ENCODE peak calls at places on chromosomes 2 and 18, in six cellular contexts. N is B cell; U is stimulated activated CD4-positive, alpha-beta T cell treated with anti-CD3 and anti-CD28 coated beads, Interleukin-4, amount 100 ng/mL, for 24 hours; X is OCI-M1; M is activated T-helper 1 cell treated with anti-CD3 and anti-CD28 coated beads, Interleukin-2, amount 50 U/mL, for 16 hours; A is ELF-1. J is an unnamed sample.

GRCh38 chr2:207491086-207491485 is 38.7 kb upstream of the CREB1 start:
- DNase-seq in N (no peak), U (no peak), X (no peak), M (no peak), A (no peak), J (no peak)

GRCh38 chr2:110876167-110876999 is 144.0 kb downstream of the ACOXL start:
- DNase-seq in N (no peak), U (no peak), X (peak), M (no peak), A (peak), J (no peak)

GRCh38 chr2:51243892-51244570 is 212.1 kb upstream of the NRXN1 start:
- DNase-seq in N (no peak), U (no peak), X (no peak), M (no peak), A (no peak), J (no peak)

GRCh38 chr18:35661483-35662146 is 80.1 kb downstream of the GALNT1 start:
- DNase-seq in N (no peak), U (no peak), X (peak), M (no peak), A (no peak), J (no peak)

GRCh38 chr2:238176565-238176964 is 17.8 kb downstream of the ERFE start:
- DNase-seq in N (no peak), U (no peak), X (no peak), M (no peak), A (no peak), J (no peak)

GRCh38 chr2:68589963-68590362 is 53.4 kb upstream of the PROKR1 start:
- DNase-seq in N (no peak), U (no peak), X (no peak), M (no peak), A (no peak), J (no peak)

GRCh38 chr2:19355416-19355821 is 3.0 kb downstream of the OSR1 start:
- DNase-seq in N (peak), U (no peak), X (no peak), M (no peak), A (peak), J (no peak)

GRCh38 chr2:155600296-155600695 is 732.2 kb downstream of the NR4A2 start:
- DNase-seq in N (no peak), U (no peak), X (no peak), M (no peak), A (no peak), J (no peak)

GRCh38 chr2:148794558-148794957 is 80.5 kb upstream of the KIF5C start:
- DNase-seq in N (no peak), U (no peak), X (no peak), M (no peak), A (no peak), J (no peak)

GRCh38 chr2:67917332-67918054 is 145.3 kb downstream of the C1D start:
- DNase-seq in N (no peak), U (no peak), X (no peak), M (no peak), A (no peak), J (no peak)

GRCh38 chr2:151410485-151410833 is 757 bp downstream of the RIF1 start:
- DNase-seq in N (peak), U (peak), X (peak), M (peak), A (no peak), J (peak)

GRCh38 chr2:689877-690510 is 12.8 kb upstream of the TMEM18 start:
- DNase-seq in N (peak), U (no peak), X (no peak), M (no peak), A (no peak), J (no peak)

GRCh38 chr2:63488118-63488713 is 100.1 kb downstream of the WDPCP start:
- DNase-seq in N (no peak), U (no peak), X (peak), M (no peak), A (no peak), J (no peak)

GRCh38 chr2:67337903-67338302 is 59.2 kb upstream of the ETAA1 start:
- DNase-seq in N (no peak), U (no peak), X (no peak), M (no peak), A (no peak), J (no peak)